ENCODE peak calls at places on chromosomes 13 and 19, in five cellular contexts. V is neural crest cell; U is globus pallidus; R is stimulated activated CD8-positive, alpha-beta memory T cell treated with anti-CD3 and anti-CD28 coated beads, Interleukin-7, amount 100 ng/mL, for 1 hour; K is activated CD4-positive, alpha-beta T cell treated with anti-CD3 and anti-CD28 coated beads for 4 hours. W is an unnamed sample.

GRCh38 chr13:76336889-76337844 is 549.0 kb downstream of the KCTD12 start:
- DNase-seq in U (no peak), R (no peak), K (no peak), V (no peak), W (no peak)

GRCh38 chr19:14113762-14114414 is 3.7 kb downstream of the PRKACA start:
- DNase-seq in R (no peak), K (peak; percentile 35), U (no peak), V (peak; percentile 19), W (peak; percentile 52)

GRCh38 chr13:77740931-77741586 is 43.6 kb downstream of the SLAIN1 start:
- DNase-seq in U (peak; percentile 99), R (no peak), K (no peak), V (no peak), W (no peak)

GRCh38 chr19:2547721-2548120 is 71.8 kb downstream of the GADD45B start:
- DNase-seq in U (no peak), K (no peak), V (no peak), R (no peak), W (no peak)

GRCh38 chr13:29925457-29925856 is 75.0 kb upstream of the UBL3 start:
- DNase-seq in U (peak; percentile 35), R (no peak), K (no peak), V (no peak), W (no peak)

GRCh38 chr13:105255472-105255871 is 1280.0 kb downstream of the EFNB2 start:
- DNase-seq in K (no peak), R (no peak), U (no peak), V (no peak), W (no peak)

GRCh38 chr13:21478881-21479808 is 20.0 kb upstream of the ZDHHC20 start:
- DNase-seq in K (peak; percentile 60), U (peak; percentile 87), V (peak; percentile 48), R (no peak), W (peak; percentile 63)

GRCh38 chr13:35514801-35515502 is 38.5 kb upstream of the MAB21L1 start:
- DNase-seq in V (no peak), U (no peak), K (no peak), R (no peak), W (no peak)

GRCh38 chr13:23656637-23657036 is 86.4 kb downstream of the TNFRSF19 start:
- DNase-seq in R (no peak), K (no peak), V (no peak), U (no peak), W (no peak)

GRCh38 chr13:75365724-75366173 is 116.2 kb downstream of the TBC1D4 start:
- DNase-seq in R (no peak), V (no peak), K (peak; percentile 15), U (no peak), W (peak; percentile 41)

GRCh38 chr19:658916-659839 is 3.8 kb downstream of the RNF126 start:
- DNase-seq in R (no peak), V (no peak), K (peak; percentile 34), U (no peak), W (peak; percentile 44)

GRCh38 chr13:107025991-107026390 is 458.1 kb upstream of the ARGLU1 start:
- DNase-seq in K (no peak), U (peak; percentile 9), V (no peak), R (no peak), W (no peak)

GRCh38 chr19:29884466-29884865 is 57.6 kb upstream of the URI1 start:
- DNase-seq in V (no peak), R (no peak), U (no peak), K (no peak), W (no peak)

GRCh38 chr19:843180-843835 is 2.5 kb downstream of the PRTN3 start:
- DNase-seq in V (no peak), R (no peak), K (no peak), U (no peak), W (no peak)

GRCh38 chr13:93368705-93369104 is 142.1 kb downstream of the GPC6 start:
- DNase-seq in R (no peak), V (no peak), K (no peak), U (no peak), W (no peak)

GRCh38 chr19:47032171-47032811 is 12.7 kb downstream of the NPAS1 start:
- DNase-seq in K (peak; percentile 73), R (peak; percentile 34), U (no peak), V (no peak), W (peak; percentile 67)

GRCh38 chr13:94886191-94886590 is 173.8 kb upstream of the SOX21 start:
- DNase-seq in R (no peak), V (no peak), U (no peak), K (no peak), W (no peak)

GRCh38 chr19:39416626-39417120 is 4.2 kb downstream of the PLEKHG2 start:
- DNase-seq in K (no peak), V (no peak), R (no peak), U (no peak), W (no peak)

GRCh38 chr19:42831221-42832019 is 48.1 kb downstream of the PSG1 start:
- DNase-seq in R (no peak), K (no peak), U (peak; percentile 76), V (no peak), W (no peak)

GRCh38 chr13:105773887-105774538 is 761.4 kb downstream of the EFNB2 start:
- DNase-seq in R (no peak), K (no peak), U (no peak), V (no peak), W (no peak)

GRCh38 chr13:29491248-29491647 is 104.2 kb downstream of the SLC7A1 start:
- DNase-seq in U (no peak), R (no peak), K (no peak), V (no peak), W (no peak)

GRCh38 chr19:18086590-18087138 is at the start of gene IL12RB1:
- DNase-seq in R (no peak), V (no peak), U (no peak), K (peak; percentile 53), W (peak; percentile 63)

GRCh38 chr19:37987356-37988332 is 80.6 kb downstream of the SIPA1L3 start:
- DNase-seq in U (no peak), K (no peak), V (no peak), R (no peak), W (no peak)

GRCh38 chr13:77896536-77896935 is 22.1 kb downstream of the EDNRB start:
- DNase-seq in R (no peak), U (peak; percentile 29), K (no peak), V (no peak), W (no peak)

GRCh38 chr19:8017808-8018207 is 12.4 kb upstream of the ELAVL1 start:
- DNase-seq in U (no peak), V (no peak), K (peak; percentile 10), R (no peak), W (peak; percentile 44)

GRCh38 chr13:49437705-49438104 is 6.2 kb downstream of the CAB39L start:
- DNase-seq in U (no peak), V (no peak), K (no peak), R (no peak), W (no peak)

W was measured in stimulated activated CD4-positive, alpha-beta T cell treated with anti-CD3 and anti-CD28 coated beads, Interleukin-4, amount 100 ng/mL, for 24 hours.